ENCODE peak calls at places on chromosomes 11 and 22, in seven cellular contexts. U is choroid plexus epithelial cell; V is esophagus squamous epithelium; B is lung; A is upper lobe of right lung; S is heart right ventricle; M is activated CD4-positive, alpha-beta T cell treated with anti-CD3 and anti-CD28 coated beads, Interleukin-2, amount 50 U/mL, for 1 hour. O is an unnamed sample.

GRCh38 chr11:114340311-114341131 is 44.3 kb downstream of the NNMT start:
- DNase-seq in U (peak), V (no peak), B (no peak), A (peak), S (peak), M (peak), O (no peak)

GRCh38 chr22:24763872-24764485 is 10.5 kb downstream of the PIWIL3 start:
- DNase-seq in U (no peak), V (no peak), B (no peak), A (no peak), S (no peak), M (no peak), O (no peak)

GRCh38 chr22:48631288-48631687 is 1196.4 kb downstream of the BRD1 start:
- DNase-seq in U (no peak), V (no peak), B (no peak), A (no peak), S (no peak), M (no peak), O (no peak)

GRCh38 chr11:93512965-93513667 is 30.1 kb downstream of the SMCO4 start:
- DNase-seq in U (no peak), V (no peak), B (no peak), A (no peak), S (no peak), M (no peak), O (no peak)

GRCh38 chr11:125564357-125564756 is 4.9 kb upstream of the EI24 start:
- DNase-seq in U (no peak), V (no peak), B (no peak), A (no peak), S (no peak), M (no peak), O (no peak)

GRCh38 chr11:86798988-86799387 is 1.4 kb upstream of the PRSS23 start:
- DNase-seq in U (peak), V (no peak), B (no peak), A (no peak), S (no peak), M (no peak), O (no peak)

GRCh38 chr11:133347988-133348387 is 184.3 kb downstream of the OPCML start:
- DNase-seq in U (no peak), V (no peak), B (no peak), A (no peak), S (no peak), M (no peak), O (no peak)

GRCh38 chr11:7632211-7632610 is 41.1 kb downstream of the CYB5R2 start:
- DNase-seq in U (no peak), V (no peak), B (no peak), A (no peak), S (no peak), M (no peak), O (no peak)

GRCh38 chr11:114073506-114074381 is 14.2 kb downstream of the ZBTB16 start:
- DNase-seq in U (no peak), V (no peak), B (no peak), A (no peak), S (no peak), M (no peak), O (no peak)

GRCh38 chr11:46055371-46055770 is 65.9 kb downstream of the PHF21A start:
- DNase-seq in U (peak), V (no peak), B (no peak), A (no peak), S (no peak), M (no peak), O (no peak)

GRCh38 chr11:47980907-47981621 is 705 bp downstream of the PTPRJ start:
- DNase-seq in U (peak), V (no peak), B (peak), A (peak), S (peak), M (peak), O (peak)

GRCh38 chr11:65851083-65851579 is 6.8 kb downstream of the CFL1 start:
- DNase-seq in U (peak), V (no peak), B (no peak), A (no peak), S (no peak), M (no peak), O (no peak)

GRCh38 chr11:117691501-117691900 is 105.5 kb downstream of the DSCAML1 start:
- DNase-seq in U (no peak), V (no peak), B (no peak), A (no peak), S (no peak), M (no peak), O (no peak)

GRCh38 chr11:1480555-1481482 is 5.8 kb downstream of the MOB2 start:
- DNase-seq in U (no peak), V (no peak), B (no peak), A (peak), S (peak), M (no peak), O (no peak)

GRCh38 chr22:30392661-30393321 is 4.0 kb upstream of the SEC14L2 start:
- DNase-seq in U (no peak), V (no peak), B (no peak), A (peak), S (no peak), M (no peak), O (peak)

GRCh38 chr11:100980156-100980555 is 149.5 kb downstream of the PGR start:
- DNase-seq in U (peak), V (no peak), B (no peak), A (no peak), S (no peak), M (no peak), O (no peak)

GRCh38 chr11:64036081-64037026 is 623 bp downstream of the FLRT1 start:
- DNase-seq in U (peak), V (no peak), B (no peak), A (no peak), S (peak), M (no peak), O (peak)

GRCh38 chr11:96341237-96342130 is 1.5 kb downstream of the MAML2 start:
- DNase-seq in U (peak), V (no peak), B (no peak), A (peak), S (peak), M (peak), O (no peak)

GRCh38 chr11:66639066-66639813 is 737 bp downstream of the RBM4 start:
- DNase-seq in U (peak), V (no peak), B (no peak), A (no peak), S (no peak), M (peak), O (no peak)

GRCh38 chr11:6258571-6258998 is 1.1 kb upstream of the CCKBR start:
- DNase-seq in U (no peak), V (no peak), B (no peak), A (no peak), S (no peak), M (no peak), O (peak)